ENCODE peak calls at places on chromosomes 11 and 22, in four cellular contexts. T is mucosa of descending colon, H is MM.1S, Z is psoas muscle. Y is an unnamed sample.

GRCh38 chr11:129045150-129045549 is 102.5 kb upstream of the TP53AIP1 start:
- DNase-seq in T (no peak), Z (no peak), H (no peak), Y (no peak)

GRCh38 chr11:79396674-79397073 is 44.2 kb downstream of the TENM4 start:
- DNase-seq in Z (no peak), H (no peak), T (no peak), Y (no peak)

GRCh38 chr11:12090761-12091261 is 19.6 kb upstream of the MICAL2 start:
- DNase-seq in H (no peak), T (peak; percentile 91), Z (no peak), Y (no peak)

GRCh38 chr22:50139843-50140415 is 30.6 kb upstream of the PANX2 start:
- DNase-seq in T (no peak), Z (no peak), H (peak; percentile 91), Y (no peak)

GRCh38 chr22:17655289-17655688 is 16.7 kb downstream of the BCL2L13 start:
- DNase-seq in Z (no peak), H (no peak), T (no peak), Y (no peak)

GRCh38 chr11:119995730-119996491 is 142.0 kb downstream of the TRIM29 start:
- DNase-seq in Z (no peak), T (no peak), H (no peak), Y (no peak)

GRCh38 chr22:35170716-35171697 is 86.3 kb upstream of the HMGXB4 start:
- DNase-seq in T (no peak), Z (no peak), H (no peak), Y (no peak)

GRCh38 chr11:18775492-18776292 is 15.9 kb downstream of the PTPN5 start:
- DNase-seq in H (peak; percentile 75), T (peak; percentile 84), Z (peak; percentile 52), Y (peak; percentile 35)

GRCh38 chr22:24289138-24289537 is 18.5 kb downstream of the SPECC1L start:
- DNase-seq in Z (no peak), T (no peak), H (no peak), Y (no peak)

GRCh38 chr22:46547179-46547882 is 9.9 kb upstream of the CELSR1 start:
- DNase-seq in Z (peak; percentile 49), H (no peak), T (no peak), Y (no peak)

GRCh38 chr11:116501728-116502127 is 271.1 kb downstream of the BUD13 start:
- DNase-seq in Z (no peak), H (no peak), T (no peak), Y (no peak)

GRCh38 chr22:23742505-23743264 is 8.2 kb downstream of the ZNF70 start:
- DNase-seq in T (no peak), H (no peak), Z (peak; percentile 62), Y (no peak)

GRCh38 chr11:15158351-15159015 is 43.8 kb downstream of the INSC start:
- DNase-seq in Z (no peak), H (no peak), T (no peak), Y (no peak)

GRCh38 chr22:24201681-24202590 is 20.6 kb downstream of the SUSD2 start:
- DNase-seq in T (no peak), H (no peak), Z (no peak), Y (no peak)

GRCh38 chr11:113553905-113554304 is 78.7 kb upstream of the DRD2 start:
- DNase-seq in T (no peak), Z (no peak), H (no peak), Y (no peak)

GRCh38 chr11:64358907-64359711 is at the start of gene RPS6KA4:
- DNase-seq in Z (peak; percentile 71), H (peak; percentile 66), T (peak; percentile 72), Y (no peak)

GRCh38 chr11:67644472-67645418 is 5.2 kb upstream of the TBX10 start:
- DNase-seq in T (no peak), H (no peak), Z (no peak), Y (no peak)

GRCh38 chr11:2787816-2788750 is 88.3 kb upstream of the KCNQ1OT1 start:
- DNase-seq in H (no peak), T (peak; percentile 2), Z (no peak), Y (no peak)

GRCh38 chr11:9494316-9494715 is 33.5 kb downstream of the ZNF143 start:
- DNase-seq in H (no peak), T (no peak), Z (no peak), Y (no peak)

GRCh38 chr11:86990520-86990919 is 35.3 kb upstream of the FZD4 start:
- DNase-seq in Z (no peak), T (no peak), H (no peak), Y (no peak)

GRCh38 chr11:86386791-86387190 is 12.1 kb downstream of the CCDC81 start:
- DNase-seq in H (no peak), Z (no peak), T (no peak), Y (no peak)

GRCh38 chr11:64868904-64869570 is 9.4 kb downstream of the EHD1 start:
- DNase-seq in Z (peak; percentile 70), T (no peak), H (no peak), Y (no peak)

GRCh38 chr11:9738126-9738525 is 74.2 kb downstream of the SWAP70 start:
- DNase-seq in H (no peak), Z (no peak), T (no peak), Y (no peak)

GRCh38 chr11:125175896-125176575 is 11.5 kb downstream of the PKNOX2 start:
- DNase-seq in H (no peak), T (no peak), Z (no peak), Y (no peak)

DNA sequence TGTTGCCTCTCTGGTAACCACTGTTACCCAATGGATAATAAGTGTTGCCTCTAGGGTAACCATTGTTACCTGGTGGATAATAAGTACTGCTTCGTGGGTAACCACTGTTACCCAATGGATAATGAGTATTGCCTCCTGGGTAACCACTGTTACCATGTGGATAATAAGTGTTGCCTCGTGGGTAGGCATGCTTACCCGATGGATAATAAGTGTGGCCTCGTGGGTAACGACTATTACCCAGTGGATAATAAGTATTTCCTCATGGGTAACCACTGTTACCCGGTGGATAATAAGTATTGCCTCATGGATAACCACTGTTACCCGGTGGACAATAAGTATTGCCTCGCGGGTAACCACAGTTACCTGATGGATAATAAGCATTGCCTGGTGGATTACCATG is 13.8 kb upstream of the NXPE4 start:
- DNase-seq in H (no peak), T (no peak), Z (no peak), Y (no peak)
- H3K9me3 ChIP-seq in H (no peaks in the 10 kb centered on the region), T (peaks cover 15% of the 10 kb centered on the region), Z (no peaks in the 10 kb centered on the region), Y (peaks cover 3% of the 10 kb centered on the region)

GRCh38 chr11:70783356-70783755 is 385.0 kb downstream of the CTTN start:
- DNase-seq in Z (no peak), H (no peak), T (no peak), Y (no peak)
- H3K9me3 ChIP-seq in Z (no peaks in the 10 kb centered on the region), H (no peaks in the 10 kb centered on the region), T (no peaks in the 10 kb centered on the region), Y (no peaks in the 10 kb centered on the region)

DNA sequence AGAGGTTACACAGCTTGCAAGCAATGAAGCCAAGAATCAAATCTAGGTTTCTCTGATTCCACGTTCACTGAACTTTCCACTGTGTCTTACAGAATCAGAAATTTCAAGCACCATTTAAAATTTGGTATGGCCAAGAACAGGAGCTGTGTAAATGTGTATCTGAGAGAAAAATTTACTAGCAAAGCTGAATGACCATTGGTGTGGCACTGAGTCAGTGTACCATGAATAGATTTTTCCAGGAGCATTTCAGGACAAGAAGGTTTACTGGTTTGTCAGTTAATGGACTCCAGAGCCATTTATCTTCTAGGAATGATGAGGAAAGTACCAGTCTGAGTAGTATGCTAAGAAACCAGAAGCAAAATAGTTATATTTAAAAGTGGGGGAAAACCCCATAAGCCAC is 269.4 kb upstream of the FAT3 start:
- DNase-seq in Z (no peak), H (no peak), T (no peak), Y (no peak)
- H3K9me3 ChIP-seq in Z (peaks cover 1% of the 10 kb centered on the region), H (no peaks in the 10 kb centered on the region), T (peaks cover under 1% of the 10 kb centered on the region), Y (no peaks in the 10 kb centered on the region)

GRCh38 chr22:48145738-48146137 is 1383.3 kb downstream of the TBC1D22A start:
- DNase-seq in T (no peak), Z (no peak), H (no peak), Y (no peak)
- H3K9me3 ChIP-seq in T (no peaks in the 10 kb centered on the region), Z (no peaks in the 10 kb centered on the region), H (no peaks in the 10 kb centered on the region), Y (no peaks in the 10 kb centered on the region)